ENCODE peak calls at places on chromosome X, in eight cellular contexts. K, M, O, B, L, Q, F and A are unnamed samples.

GRCh38 chrX:109629310-109629709 is 4.3 kb upstream of the KCNE5 start:
- DNase-seq in K (no peak), M (no peak), O (no peak), B (no peak), L (no peak), Q (no peak), F (no peak), A (no peak)

GRCh38 chrX:140087865-140088264 is 122.5 kb upstream of the CXorf66 start:
- DNase-seq in K (no peak), M (no peak), O (no peak), B (no peak), L (no peak), Q (no peak), F (no peak), A (no peak)

GRCh38 chrX:133375558-133376340 is 39.5 kb downstream of the GPC4 start:
- DNase-seq in K (no peak), M (no peak), O (no peak), B (no peak), L (no peak), Q (no peak), F (no peak), A (no peak)

GRCh38 chrX:131735127-131735526 is 191.3 kb downstream of the OR13H1 start:
- DNase-seq in K (no peak), M (no peak), O (no peak), B (no peak), L (no peak), Q (no peak), F (no peak), A (no peak)

GRCh38 chrX:68824152-68824433 is 4.7 kb upstream of the EFNB1 start:
- DNase-seq in K (no peak), M (no peak), O (no peak), B (no peak), L (no peak), Q (no peak), F (no peak), A (no peak)

GRCh38 chrX:10007604-10008003 is 40.4 kb downstream of the CLDN34 start:
- DNase-seq in K (no peak), M (no peak), O (no peak), B (no peak), L (no peak), Q (no peak), F (no peak), A (peak)

GRCh38 chrX:39439910-39440733 is 638.9 kb downstream of the MID1IP1 start:
- DNase-seq in K (no peak), M (no peak), O (no peak), B (no peak), L (no peak), Q (no peak), F (no peak), A (no peak)

GRCh38 chrX:42119076-42119475 is 195.7 kb upstream of the CASK start:
- DNase-seq in K (peak), M (no peak), O (peak), B (no peak), L (no peak), Q (peak), F (peak), A (peak)

GRCh38 chrX:56813318-56813837 is 84.3 kb downstream of the NBDY start:
- DNase-seq in K (peak), M (peak), O (peak), B (peak), L (peak), Q (no peak), F (no peak), A (peak)

GRCh38 chrX:69524765-69525164 is 20.6 kb downstream of the NALF2 start:
- DNase-seq in K (no peak), M (no peak), O (no peak), B (no peak), L (no peak), Q (no peak), F (no peak), A (no peak)

GRCh38 chrX:45771114-45771513 is 570.4 kb upstream of the DIPK2B start:
- DNase-seq in K (peak), M (no peak), O (peak), B (no peak), L (no peak), Q (no peak), F (peak), A (peak)

GRCh38 chrX:149495573-149496071 is 9.5 kb downstream of the IDS start:
- DNase-seq in K (peak), M (no peak), O (peak), B (no peak), L (no peak), Q (no peak), F (peak), A (peak)

GRCh38 chrX:100931218-100931924 is 2.7 kb upstream of the XKRX start:
- DNase-seq in K (no peak), M (no peak), O (no peak), B (no peak), L (no peak), Q (no peak), F (no peak), A (no peak)

GRCh38 chrX:34629572-34629971 is 27.5 kb downstream of the TMEM47 start:
- DNase-seq in K (peak), M (no peak), O (peak), B (no peak), L (no peak), Q (no peak), F (no peak), A (peak)

GRCh38 chrX:120559799-120560198 is 963 bp downstream of the CUL4B start:
- DNase-seq in K (no peak), M (no peak), O (no peak), B (no peak), L (no peak), Q (peak), F (no peak), A (peak)

GRCh38 chrX:20461576-20461975 is 194.9 kb upstream of the RPS6KA3 start:
- DNase-seq in K (peak), M (no peak), O (peak), B (no peak), L (no peak), Q (no peak), F (no peak), A (peak)

GRCh38 chrX:38312436-38312835 is 14.9 kb downstream of the RPGR start:
- DNase-seq in K (peak), M (no peak), O (peak), B (no peak), L (no peak), Q (no peak), F (peak), A (peak)

GRCh38 chrX:130623508-130623907 is 221.7 kb downstream of the RBMX2 start:
- DNase-seq in K (no peak), M (no peak), O (no peak), B (no peak), L (no peak), Q (no peak), F (no peak), A (no peak)

GRCh38 chrX:142977128-142977914 is 48.4 kb upstream of the SPANXN4 start:
- DNase-seq in K (no peak), M (no peak), O (no peak), B (no peak), L (no peak), Q (no peak), F (no peak), A (no peak)

GRCh38 chrX:38939067-38939466 is 137.8 kb downstream of the MID1IP1 start:
- DNase-seq in K (peak), M (no peak), O (peak), B (no peak), L (no peak), Q (no peak), F (no peak), A (no peak)

GRCh38 chrX:74925210-74926088 is at the start of gene NEXMIF:
- DNase-seq in K (peak), M (no peak), O (no peak), B (no peak), L (no peak), Q (peak), F (no peak), A (peak)

GRCh38 chrX:20378291-20378920 is 111.7 kb upstream of the RPS6KA3 start:
- DNase-seq in K (no peak), M (no peak), O (no peak), B (no peak), L (no peak), Q (no peak), F (no peak), A (peak)

GRCh38 chrX:42708222-42708621 is 69.7 kb downstream of the PPP1R2C start:
- DNase-seq in K (peak), M (no peak), O (peak), B (no peak), L (no peak), Q (no peak), F (no peak), A (peak)

GRCh38 chrX:150587585-150588503 is 19.4 kb downstream of the MTM1 start:
- DNase-seq in K (peak), M (peak), O (peak), B (no peak), L (peak), Q (no peak), F (peak), A (peak)

GRCh38 chrX:105610401-105610800 is 211.9 kb upstream of the NRK start:
- DNase-seq in K (no peak), M (no peak), O (no peak), B (no peak), L (no peak), Q (no peak), F (peak), A (no peak)

GRCh38 chrX:52574416-52575275 is 57.8 kb upstream of the XAGE1B start:
- DNase-seq in K (peak), M (peak), O (peak), B (no peak), L (no peak), Q (peak), F (peak), A (peak)

GRCh38 chrX:110448459-110448858 is 89.8 kb downstream of the RTL9 start:
- DNase-seq in K (no peak), M (no peak), O (no peak), B (no peak), L (no peak), Q (no peak), F (no peak), A (no peak)

GRCh38 chrX:145190801-145191389 is 56.4 kb upstream of the SPANXN1 start:
- DNase-seq in K (no peak), M (no peak), O (no peak), B (no peak), L (no peak), Q (no peak), F (no peak), A (peak)

GRCh38 chrX:79366888-79367749 is at the start of gene ITM2A:
- DNase-seq in K (no peak), M (peak), O (no peak), B (peak), L (peak), Q (no peak), F (no peak), A (no peak)

GRCh38 chrX:8189096-8189830 is 18.2 kb upstream of the VCX2 start:
- DNase-seq in K (no peak), M (no peak), O (no peak), B (no peak), L (no peak), Q (no peak), F (no peak), A (no peak)